ENCODE peak calls at places on chromosomes 5 and 9, in six cellular contexts. M is heart left ventricle; A is activated T-helper 1 cell treated with anti-CD3 and anti-CD28 coated beads, Interleukin-12 subunit alpha, Interleukin-12 subunit beta, Interleukin-2, Interleukin-4 antibody, amounts not matched to agents 30 ng/mL and 10 ng/mL and 1 ng/mL, durations not matched to agents 14 hours and 24 hours and 36 hours; P is A549; T is Ammon's horn; O is mammary epithelial cell. F is an unnamed sample.

GRCh38 chr5:68834486-68834885 is 259.3 kb upstream of the SLC30A5 start:
- DNase-seq in P (no peak), O (no peak), M (no peak), T (no peak), A (no peak), F (no peak)

GRCh38 chr9:135615666-135616620 is 23.4 kb downstream of the GLT6D1 start:
- DNase-seq in O (no peak), P (no peak), M (no peak), T (no peak), A (no peak), F (no peak)

GRCh38 chr5:154972476-154973080 is 31.7 kb downstream of the MRPL22 start:
- DNase-seq in P (peak), O (peak), M (peak), A (no peak), T (peak), F (peak)

GRCh38 chr5:78103226-78103722 is 191.2 kb downstream of the AP3B1 start:
- DNase-seq in T (no peak), M (no peak), O (no peak), P (no peak), A (no peak), F (no peak)

GRCh38 chr9:34589656-34590375 is at the start of gene CNTFR:
- DNase-seq in P (no peak), O (no peak), M (peak), T (peak), A (no peak), F (peak)

GRCh38 chr9:122382901-122383850 is 12.4 kb downstream of the PTGS1 start:
- DNase-seq in M (no peak), O (no peak), T (no peak), P (no peak), A (no peak), F (no peak)

GRCh38 chr9:27524236-27524635 is at the start of gene IFNK:
- DNase-seq in O (peak), M (no peak), T (no peak), A (no peak), P (no peak), F (no peak)

GRCh38 chr9:88775559-88775958 is 215.7 kb upstream of the S1PR3 start:
- DNase-seq in O (peak), P (peak), A (no peak), M (no peak), T (no peak), F (no peak)

GRCh38 chr9:126533911-126534300 is 79.8 kb upstream of the LMX1B start:
- DNase-seq in O (no peak), T (no peak), P (no peak), A (no peak), M (no peak), F (no peak)

GRCh38 chr9:121819511-121820231 is 168.2 kb downstream of the DAB2IP start:
- DNase-seq in A (no peak), O (no peak), T (peak), P (no peak), M (no peak), F (no peak)

GRCh38 chr5:148542812-148543211 is 111.5 kb downstream of the HTR4 start:
- DNase-seq in O (peak), M (no peak), T (no peak), A (no peak), P (no peak), F (no peak)

GRCh38 chr5:38119836-38120235 is 138.5 kb upstream of the EGFLAM start:
- DNase-seq in T (no peak), M (no peak), A (no peak), O (no peak), P (no peak), F (no peak)

GRCh38 chr9:78091736-78092135 is 60.1 kb upstream of the GNAQ start:
- DNase-seq in P (no peak), T (no peak), O (no peak), M (no peak), A (no peak), F (no peak)

GRCh38 chr9:125486109-125486508 is 220.9 kb downstream of the MAPKAP1 start:
- DNase-seq in T (no peak), M (no peak), P (no peak), O (no peak), A (no peak), F (no peak)

GRCh38 chr9:34240021-34240420 is 61.2 kb downstream of the UBAP1 start:
- DNase-seq in M (no peak), A (no peak), T (no peak), O (no peak), P (no peak), F (no peak)

GRCh38 chr9:2336055-2336454 is 285.5 kb upstream of the VLDLR start:
- DNase-seq in M (no peak), A (no peak), T (no peak), P (peak), O (no peak), F (no peak)

GRCh38 chr5:1162276-1162675 is 39.1 kb upstream of the SLC6A19 start:
- DNase-seq in A (no peak), P (no peak), T (no peak), M (no peak), O (no peak), F (no peak)

GRCh38 chr5:137609122-137609521 is 110.0 kb upstream of the SPOCK1 start:
- DNase-seq in M (no peak), T (no peak), P (no peak), O (no peak), A (no peak), F (no peak)

GRCh38 chr5:104452554-104452953 is 890.0 kb upstream of the NUDT12 start:
- DNase-seq in T (no peak), O (no peak), M (no peak), A (no peak), P (no peak), F (no peak)

GRCh38 chr5:171369898-171370297 is 17.8 kb upstream of the NPM1 start:
- DNase-seq in M (no peak), P (no peak), O (no peak), T (no peak), A (no peak), F (no peak)

GRCh38 chr5:56481147-56481997 is 248.2 kb upstream of the ANKRD55 start:
- DNase-seq in O (peak), P (no peak), M (peak), A (peak), T (peak), F (no peak)

GRCh38 chr9:93899609-93900435 is 55.3 kb downstream of the BARX1 start:
- DNase-seq in P (no peak), O (no peak), T (no peak), A (no peak), M (no peak), F (no peak)

GRCh38 chr5:64766105-64766504 is 2.4 kb downstream of the SREK1IP1 start:
- DNase-seq in P (no peak), T (no peak), O (peak), M (no peak), A (no peak), F (no peak)

GRCh38 chr5:179373961-179374505 is 28.8 kb upstream of the ADAMTS2 start:
- DNase-seq in T (no peak), O (no peak), P (no peak), M (no peak), A (no peak), F (no peak)

GRCh38 chr9:92097997-92098482 is 17.2 kb downstream of the SPTLC1 start:
- DNase-seq in A (peak), T (peak), O (peak), M (peak), P (no peak), F (peak)

GRCh38 chr9:126847051-126847450 is 13.4 kb upstream of the ZBTB34 start:
- DNase-seq in A (no peak), O (no peak), M (no peak), P (no peak), T (no peak), F (no peak)

GRCh38 chr9:77423841-77424240 is 224.3 kb downstream of the GNA14 start:
- DNase-seq in P (no peak), A (no peak), O (no peak), T (no peak), M (no peak), F (no peak)

GRCh38 chr5:134555889-134556311 is 30.4 kb downstream of the JADE2 start:
- DNase-seq in T (peak), O (peak), P (peak), M (peak), A (peak), F (no peak)

GRCh38 chr9:3920586-3921582 is 379.0 kb downstream of the GLIS3 start:
- DNase-seq in T (no peak), O (no peak), A (no peak), P (peak), M (no peak), F (no peak)

GRCh38 chr9:126516936-126517750 is 96.6 kb upstream of the LMX1B start:
- DNase-seq in M (peak), O (peak), P (peak), T (no peak), A (peak), F (no peak)

GRCh38 chr9:135370411-135371375 is 108.9 kb upstream of the PPP1R26 start:
- DNase-seq in T (no peak), P (no peak), M (no peak), O (peak), A (no peak), F (no peak)

GRCh38 chr5:90558344-90559192 is at the start of gene ADGRV1:
- DNase-seq in A (no peak), T (peak), P (peak), M (peak), O (peak), F (peak)

F was measured in putamen.